ENCODE peak calls at places on chromosomes 16 and 17, in seven cellular contexts. K, L, S, M, F, I and Z are unnamed samples.
A peak's percentile ranks its signal among the peaks of the same experiment; 100 is the strongest.

GRCh38 chr16:81163671-81164070 is 67.5 kb upstream of the GCSH start:
- DNase-seq in K (no peak), L (no peak), S (no peak), M (no peak), F (no peak), I (no peak), Z (no peak)

GRCh38 chr16:78749745-78750268 is 650.4 kb downstream of the WWOX start:
- DNase-seq in K (no peak), L (no peak), S (no peak), M (no peak), F (no peak), I (no peak), Z (no peak)

GRCh38 chr16:4597174-4597573 is 17.5 kb downstream of the UBALD1 start:
- DNase-seq in K (no peak), L (no peak), S (no peak), M (no peak), F (no peak), I (no peak), Z (no peak)

GRCh38 chr17:30363715-30364202 is 15.0 kb upstream of the CPD start:
- DNase-seq in K (no peak), L (no peak), S (peak; percentile 85), M (no peak), F (no peak), I (no peak), Z (no peak)

GRCh38 chr16:25771812-25772568 is 80.2 kb downstream of the HS3ST4 start:
- DNase-seq in K (no peak), L (no peak), S (no peak), M (no peak), F (no peak), I (no peak), Z (no peak)

GRCh38 chr17:77424585-77425344 is 284.0 kb downstream of the SEC14L1 start:
- DNase-seq in K (peak; percentile 88), L (peak; percentile 95), S (peak; percentile 97), M (peak; percentile 96), F (peak; percentile 85), I (no peak), Z (peak; percentile 69)

GRCh38 chr17:35892091-35892637 is 12.0 kb upstream of the CCL5 start:
- DNase-seq in K (no peak), L (no peak), S (peak; percentile 68), M (no peak), F (no peak), I (no peak), Z (no peak)

GRCh38 chr17:76147211-76148014 is 6.4 kb upstream of the FOXJ1 start:
- DNase-seq in K (no peak), L (no peak), S (peak; percentile 47), M (no peak), F (no peak), I (no peak), Z (no peak)

GRCh38 chr17:74820037-74820436 is 39.6 kb downstream of the GRIN2C start:
- DNase-seq in K (no peak), L (no peak), S (no peak), M (no peak), F (no peak), I (no peak), Z (no peak)

DNA sequence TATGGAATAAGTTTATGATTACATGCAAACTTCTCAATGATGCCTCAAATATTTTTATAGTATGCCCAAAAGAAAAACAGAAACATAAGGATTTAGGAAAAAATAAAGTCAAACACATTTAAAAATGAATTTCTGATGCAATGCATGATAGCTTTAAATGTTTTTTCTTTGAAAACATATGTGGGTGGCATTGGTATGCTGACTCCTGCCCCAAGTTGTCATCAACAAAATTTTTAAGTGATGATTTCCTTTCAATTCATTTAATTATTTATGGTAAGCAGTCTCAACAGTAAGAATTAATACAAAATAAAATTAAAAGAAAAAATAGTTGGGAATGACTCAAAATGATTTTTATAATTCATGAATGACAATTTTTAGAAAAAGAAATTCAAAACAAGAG is 104.9 kb downstream of the CEP112 start:
- DNase-seq in K (no peak), L (no peak), S (peak; percentile 39), M (no peak), F (no peak), I (no peak), Z (no peak)
- TF ChIP-seq CTCF in K (no peak), L (no peak), S (no peak), M (no peak), F (no peak), I (no peak), Z (no peak)

GRCh38 chr17:80649672-80650338 is 105.2 kb downstream of the RPTOR start:
- DNase-seq in K (peak; percentile 43), L (no peak), S (peak; percentile 97), M (no peak), F (peak; percentile 63), I (no peak), Z (no peak)
- TF ChIP-seq CTCF in K (peak; percentile 10), L (peak; percentile 14), S (peak; percentile 62), M (no peak), F (peak; percentile 26), I (no peak), Z (no peak)

GRCh38 chr17:66850692-66851091 is 15.8 kb downstream of the CACNG5 start:
- DNase-seq in K (no peak), L (no peak), S (no peak), M (no peak), F (no peak), I (no peak), Z (no peak)

GRCh38 chr17:66849851-66850580 is 15.1 kb downstream of the CACNG5 start:
- DNase-seq in K (no peak), L (no peak), S (no peak), M (no peak), F (no peak), I (no peak), Z (no peak)

GRCh38 chr17:66848496-66848895 is 13.6 kb downstream of the CACNG5 start:
- DNase-seq in K (no peak), L (no peak), S (no peak), M (no peak), F (no peak), I (no peak), Z (no peak)

GRCh38 chr17:66849136-66849655 is 14.3 kb downstream of the CACNG5 start:
- DNase-seq in K (no peak), L (no peak), S (no peak), M (no peak), F (no peak), I (no peak), Z (no peak)

GRCh38 chr17:66847704-66848103 is 12.8 kb downstream of the CACNG5 start:
- DNase-seq in K (no peak), L (no peak), S (no peak), M (no peak), F (no peak), I (no peak), Z (no peak)
- TF ChIP-seq CTCF in K (no peak), L (no peak), S (no peak), M (no peak), F (no peak), I (no peak), Z (no peak)

GRCh38 chr17:48752399-48753288 is 24.1 kb upstream of the HOXB13 start:
- DNase-seq in K (no peak), L (no peak), S (no peak), M (no peak), F (no peak), I (no peak), Z (no peak)

GRCh38 chr17:48749621-48750553 is 21.3 kb upstream of the HOXB13 start:
- DNase-seq in K (no peak), L (no peak), S (no peak), M (no peak), F (no peak), I (no peak), Z (no peak)

GRCh38 chr17:48748728-48749566 is 20.4 kb upstream of the HOXB13 start:
- DNase-seq in K (no peak), L (no peak), S (no peak), M (no peak), F (no peak), I (no peak), Z (no peak)

GRCh38 chr17:48751733-48752398 is 23.3 kb upstream of the HOXB13 start:
- DNase-seq in K (no peak), L (no peak), S (no peak), M (no peak), F (no peak), I (no peak), Z (no peak)

GRCh38 chr17:48751172-48751571 is 22.6 kb upstream of the HOXB13 start:
- DNase-seq in K (no peak), L (no peak), S (no peak), M (no peak), F (no peak), I (no peak), Z (no peak)
- TF ChIP-seq CTCF in K (no peak), L (no peak), S (no peak), M (no peak), F (no peak), I (no peak), Z (no peak)

GRCh38 chr16:17258848-17259713 is 211.7 kb downstream of the XYLT1 start:
- DNase-seq in K (no peak), L (peak; percentile 73), S (no peak), M (no peak), F (no peak), I (no peak), Z (no peak)
- TF ChIP-seq CTCF in K (peak; percentile 8), L (no peak), S (no peak), M (no peak), F (no peak), I (no peak), Z (no peak)

DNA sequence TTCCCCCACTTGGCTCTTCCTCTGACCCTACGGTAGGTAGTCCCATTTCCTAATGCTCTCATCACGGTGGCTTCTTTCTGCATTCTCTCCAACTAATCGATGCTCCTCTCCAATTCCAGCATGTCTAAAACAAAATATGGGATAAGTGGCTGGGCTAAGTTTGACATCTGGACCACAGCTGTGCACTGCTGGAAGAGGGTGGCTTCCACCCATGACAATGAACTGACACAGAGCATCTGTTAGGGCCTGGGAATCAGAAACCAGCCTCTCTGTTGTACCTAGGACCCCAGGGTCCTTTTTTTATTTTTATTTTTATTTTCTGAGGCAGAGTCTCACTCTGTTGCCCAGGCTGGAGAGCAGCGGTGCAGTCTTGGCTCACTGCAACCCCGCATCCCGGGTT is 29.0 kb upstream of the SLC39A11 start:
- DNase-seq in K (no peak), L (no peak), S (no peak), M (no peak), F (no peak), I (no peak), Z (no peak)
- TF ChIP-seq CTCF in K (no peak), L (no peak), S (no peak), M (no peak), F (no peak), I (no peak), Z (no peak)

DNA sequence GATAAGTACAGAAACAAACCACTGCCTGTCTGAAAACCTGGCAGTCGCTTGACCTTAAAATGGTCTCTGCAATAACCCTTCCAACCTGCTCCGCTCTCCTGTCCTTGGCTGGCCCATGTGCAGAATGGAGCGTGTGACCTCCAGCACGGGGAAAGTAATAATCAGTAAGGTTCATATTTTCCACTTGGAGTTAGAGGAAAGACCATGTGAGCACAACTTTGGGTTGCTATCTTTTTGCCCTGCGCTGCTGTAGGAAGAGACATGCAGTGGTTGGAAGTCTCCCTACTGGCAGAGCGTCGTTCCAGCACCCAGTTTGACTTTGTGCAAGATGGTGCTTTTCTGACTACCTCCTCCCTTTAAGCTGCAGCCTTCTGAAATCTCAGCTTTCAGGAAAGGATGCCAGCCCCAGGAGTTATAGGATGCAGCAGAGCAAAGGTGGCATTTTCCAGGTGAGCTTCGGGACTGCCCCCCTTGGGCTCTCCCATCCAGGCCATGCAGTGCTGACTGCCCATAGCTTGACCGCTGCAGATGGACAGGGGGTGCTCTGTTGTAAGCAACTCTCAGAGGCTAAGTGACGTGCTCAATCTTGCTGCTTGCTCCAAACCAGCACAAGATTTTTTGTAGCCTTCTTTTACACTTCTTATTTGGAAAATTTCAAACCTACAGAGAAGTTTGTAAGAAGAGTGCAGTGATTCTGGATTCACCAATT is 110.7 kb upstream of the NOL11 start:
- DNase-seq in K (no peak), L (no peak), S (no peak), M (peak; percentile 48), F (no peak), I (no peak), Z (no peak)
- TF ChIP-seq CTCF in K (no peak), L (no peak), S (no peak), M (no peak), F (no peak), I (no peak), Z (no peak)